ENCODE peak calls at places on chromosome 14, in four cellular contexts. Q is CD8-positive, alpha-beta T cell; L is pancreas; P is D721Med. K is an unnamed sample.

GRCh38 chr14:103110681-103111296 is 12.5 kb upstream of the TNFAIP2 start:
- DNase-seq in L (no peak), Q (no peak), P (no peak), K (no peak)

GRCh38 chr14:94659953-94660946 is 48.1 kb downstream of the SERPINA3 start:
- DNase-seq in P (no peak), L (no peak), Q (no peak), K (no peak)

GRCh38 chr14:65333926-65334687 is 78.4 kb upstream of the FUT8 start:
- DNase-seq in P (no peak), L (no peak), Q (no peak), K (no peak)

GRCh38 chr14:82047777-82048470 is 514.3 kb upstream of the SEL1L start:
- DNase-seq in L (no peak), P (no peak), Q (no peak), K (no peak)

GRCh38 chr14:38254565-38255407 is 1.1 kb downstream of the CLEC14A start:
- DNase-seq in Q (peak), P (no peak), L (no peak), K (no peak)

GRCh38 chr14:60151715-60152114 is 13.5 kb downstream of the DHRS7 start:
- DNase-seq in P (no peak), Q (peak), L (peak), K (peak)

GRCh38 chr14:61466249-61466904 is 145.0 kb downstream of the PRKCH start:
- DNase-seq in P (no peak), Q (no peak), L (no peak), K (no peak)

GRCh38 chr14:73744874-73745529 is 30.8 kb upstream of the PNMA1 start:
- DNase-seq in P (no peak), L (no peak), Q (peak), K (no peak)

GRCh38 chr14:79502751-79503148 is 708.6 kb downstream of the DIO2 start:
- DNase-seq in Q (no peak), L (no peak), P (no peak), K (no peak)

GRCh38 chr14:30375280-30375892 is 183.6 kb upstream of the G2E3 start:
- DNase-seq in L (peak), P (no peak), Q (peak), K (peak)

GRCh38 chr14:60278350-60278749 is 29.3 kb downstream of the PPM1A start:
- DNase-seq in L (no peak), Q (no peak), P (no peak), K (no peak)

GRCh38 chr14:86798330-86798729 is 1194.7 kb downstream of the GALC start:
- DNase-seq in Q (no peak), P (no peak), L (no peak), K (no peak)

GRCh38 chr14:32662234-32662633 is 276.4 kb upstream of the NPAS3 start:
- DNase-seq in Q (no peak), P (no peak), L (no peak), K (no peak)

GRCh38 chr14:90726656-90727055 is 89.6 kb downstream of the TTC7B start:
- DNase-seq in P (no peak), Q (no peak), L (no peak), K (no peak)
- TF ChIP-seq CTCF in P (no peak), Q (no peak), L (no peak), K (no peak)

DNA sequence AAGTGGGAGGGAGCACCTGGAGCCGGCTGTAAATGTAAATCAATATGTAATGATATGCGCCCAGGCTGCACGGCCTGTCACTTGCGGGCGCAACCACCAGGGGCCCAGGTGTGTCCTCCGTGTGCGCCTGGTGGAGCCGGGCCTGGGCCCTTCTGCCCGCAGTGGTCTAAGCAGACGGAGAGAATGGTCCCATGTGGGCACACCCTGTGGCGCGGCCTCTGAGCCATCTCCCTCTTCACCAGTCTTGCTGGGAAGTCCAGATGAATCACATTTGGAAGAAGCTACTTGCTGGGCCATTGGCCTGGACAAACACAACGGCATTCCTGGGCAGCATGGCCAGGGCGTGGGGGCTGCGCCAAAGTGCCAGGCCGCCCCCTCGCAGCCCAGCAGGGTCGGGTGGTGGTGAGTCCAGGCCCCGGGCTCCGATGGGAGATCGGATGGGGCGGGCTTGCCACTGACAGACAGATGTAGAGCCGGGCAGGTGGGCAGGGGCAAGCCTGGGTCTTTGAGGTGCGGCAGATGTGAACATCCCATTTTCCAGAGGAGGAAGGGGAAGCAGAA is 193.2 kb upstream of the C14orf180 start:
- DNase-seq in P (no peak), L (no peak), Q (no peak), K (peak)
- TF ChIP-seq CTCF in P (no peak), L (no peak), Q (no peak), K (no peak)

GRCh38 chr14:90383126-90383730 is 13.6 kb upstream of the CALM1 start:
- DNase-seq in P (peak), L (peak), Q (peak), K (peak)

GRCh38 chr14:90382491-90383125 is 14.2 kb upstream of the CALM1 start:
- DNase-seq in L (peak), Q (peak), P (no peak), K (peak)

GRCh38 chr14:90381999-90382451 is 14.8 kb upstream of the CALM1 start:
- DNase-seq in P (no peak), L (peak), Q (no peak), K (no peak)

GRCh38 chr14:90383731-90384542 is 12.9 kb upstream of the CALM1 start:
- DNase-seq in L (peak), P (no peak), Q (peak), K (peak)

DNA sequence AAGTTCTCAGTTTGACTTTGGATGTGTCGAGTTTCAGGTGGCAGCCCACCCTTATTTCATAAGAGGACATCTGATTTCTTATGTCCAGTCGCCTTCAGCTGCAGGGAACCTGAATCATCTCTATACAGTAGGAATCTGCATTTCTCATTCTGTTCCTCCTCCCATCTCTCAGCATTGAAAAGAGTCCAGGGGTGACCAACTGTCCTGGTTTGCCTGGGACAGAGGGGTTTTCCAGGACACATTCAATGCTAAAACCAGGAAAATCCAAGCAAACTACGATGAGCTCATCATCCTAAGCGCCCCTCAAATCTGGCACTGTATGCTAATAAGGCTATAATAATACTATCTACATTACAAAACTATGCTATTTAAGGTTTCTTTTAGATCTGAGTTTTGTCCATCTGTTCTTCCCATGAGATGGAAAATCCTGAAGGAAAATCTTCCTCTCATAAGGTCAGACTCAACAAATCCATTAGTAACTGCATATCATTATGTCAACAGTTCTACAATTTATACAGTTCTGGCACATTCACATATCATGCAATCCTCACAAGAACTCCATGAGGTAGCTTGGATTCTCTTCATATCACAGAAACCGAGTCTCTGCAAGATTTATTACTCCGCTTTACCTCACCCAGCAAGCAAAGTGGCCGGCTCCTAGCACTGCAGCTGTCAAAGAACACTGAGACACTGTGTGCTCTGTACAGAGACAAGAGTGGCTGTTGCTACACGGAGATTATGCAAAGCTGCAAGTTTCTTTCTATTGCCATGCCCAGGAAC is 15.6 kb upstream of the CALM1 start:
- DNase-seq in L (peak), P (no peak), Q (no peak), K (no peak)
- TF ChIP-seq CTCF in L (no peak), P (no peak), Q (no peak), K (no peak)

DNA sequence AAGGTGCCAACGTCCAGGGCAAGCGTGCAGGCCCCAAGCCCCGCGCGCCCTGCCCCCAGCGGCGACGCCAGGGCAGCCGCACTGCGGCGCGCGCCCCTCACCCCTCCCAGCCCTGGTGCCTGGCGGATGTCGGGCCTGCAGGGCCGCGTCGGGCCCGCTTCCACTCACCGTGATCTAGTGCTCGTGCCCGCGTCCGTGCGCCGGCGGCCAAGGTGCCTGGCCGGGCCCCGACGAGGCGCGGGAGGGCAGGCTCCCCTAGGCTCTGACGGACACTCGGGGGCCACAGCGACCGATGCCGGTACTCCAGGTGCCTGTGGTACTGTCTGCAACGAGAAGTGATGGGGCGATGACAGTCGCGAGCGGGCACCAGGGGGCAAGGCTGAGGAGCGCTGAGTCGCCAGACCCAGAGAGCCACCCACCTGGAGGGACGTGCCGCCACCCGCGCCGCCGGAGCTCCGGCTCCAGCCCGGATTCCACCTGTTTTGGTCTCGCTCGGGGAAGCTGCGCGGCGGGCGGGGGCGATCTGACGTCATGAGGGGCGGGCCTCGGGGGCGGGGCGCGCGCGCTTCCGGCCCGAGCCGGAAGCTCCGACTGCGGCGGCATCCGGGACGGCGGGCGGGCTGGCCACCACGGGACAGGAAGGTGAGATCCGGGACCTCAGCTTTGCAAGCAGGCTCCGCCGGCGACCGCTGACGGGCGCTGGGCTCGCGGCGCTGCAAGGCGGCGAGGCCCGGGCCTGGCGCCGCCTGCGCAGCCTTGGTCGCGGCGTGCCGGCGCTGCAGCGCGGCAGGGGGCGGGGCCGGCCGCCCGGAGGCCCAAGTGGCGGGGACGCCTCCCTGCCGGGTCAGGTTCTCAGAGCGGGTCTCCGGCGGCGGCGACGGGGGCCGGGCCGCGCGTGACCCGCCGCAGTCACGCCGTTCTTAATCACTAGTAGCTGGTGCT is at the start of the genes LYSET and MOAP1:
- DNase-seq in Q (peak), L (peak), P (peak), K (peak)
- TF ChIP-seq CTCF in Q (peak), L (no peak), P (no peak), K (peak)

K was measured in CD14-positive monocyte.